ENCODE peak calls at places on chromosomes 2 and 18, in ten cellular contexts. One of them, this sample, is unnamed.

GRCh38 chr2:28974252-28974651 is 6.8 kb upstream of the TOGARAM2 start:
- DNase-seq in upper lobe of right lung: no peak
- DNase-seq in right cardiac atrium: no peak
- DNase-seq in tibial artery: no peak
- DNase-seq in CD8-positive, alpha-beta T cell: no peak
- DNase-seq in DND-41: no peak
- DNase-seq in astrocyte: no peak
- DNase-seq in NT2/D1: no peak
- DNase-seq in right lobe of liver: no peak
- DNase-seq in neuronal stem cell: no peak
- DNase-seq in this sample: no peak

GRCh38 chr2:15657759-15658158 is 66.1 kb downstream of the DDX1 start:
- DNase-seq in upper lobe of right lung: no peak
- DNase-seq in right cardiac atrium: no peak
- DNase-seq in tibial artery: no peak
- DNase-seq in CD8-positive, alpha-beta T cell: no peak
- DNase-seq in DND-41: no peak
- DNase-seq in astrocyte: no peak
- DNase-seq in NT2/D1: no peak
- DNase-seq in right lobe of liver: no peak
- DNase-seq in neuronal stem cell: no peak
- DNase-seq in this sample: no peak

GRCh38 chr18:61666876-61667590 is 225.8 kb downstream of the RNF152 start:
- DNase-seq in upper lobe of right lung: no peak
- DNase-seq in right cardiac atrium: no peak
- DNase-seq in tibial artery: no peak
- DNase-seq in CD8-positive, alpha-beta T cell: no peak
- DNase-seq in DND-41: no peak
- DNase-seq in astrocyte: no peak
- DNase-seq in NT2/D1: peak; percentile 15
- DNase-seq in right lobe of liver: no peak
- DNase-seq in neuronal stem cell: no peak
- DNase-seq in this sample: no peak

GRCh38 chr18:52907522-52907921 is 567.5 kb downstream of the DCC start:
- DNase-seq in upper lobe of right lung: no peak
- DNase-seq in right cardiac atrium: no peak
- DNase-seq in tibial artery: no peak
- DNase-seq in CD8-positive, alpha-beta T cell: no peak
- DNase-seq in DND-41: no peak
- DNase-seq in astrocyte: no peak
- DNase-seq in NT2/D1: peak; percentile 9
- DNase-seq in right lobe of liver: no peak
- DNase-seq in neuronal stem cell: no peak
- DNase-seq in this sample: no peak

GRCh38 chr2:26281226-26281625 is 36.5 kb downstream of the HADHB start:
- DNase-seq in upper lobe of right lung: no peak
- DNase-seq in right cardiac atrium: no peak
- DNase-seq in tibial artery: no peak
- DNase-seq in CD8-positive, alpha-beta T cell: no peak
- DNase-seq in DND-41: no peak
- DNase-seq in astrocyte: no peak
- DNase-seq in NT2/D1: no peak
- DNase-seq in right lobe of liver: no peak
- DNase-seq in neuronal stem cell: no peak
- DNase-seq in this sample: no peak

GRCh38 chr2:32627441-32627900 is 379 bp upstream of the TTC27 start:
- DNase-seq in upper lobe of right lung: no peak
- DNase-seq in right cardiac atrium: peak; percentile 69
- DNase-seq in tibial artery: peak; percentile 38
- DNase-seq in CD8-positive, alpha-beta T cell: no peak
- DNase-seq in DND-41: no peak
- DNase-seq in astrocyte: peak; percentile 59
- DNase-seq in NT2/D1: peak; percentile 48
- DNase-seq in right lobe of liver: no peak
- DNase-seq in neuronal stem cell: peak; percentile 29
- DNase-seq in this sample: peak; percentile 76

GRCh38 chr2:195575879-195576391 is 81.1 kb upstream of the SLC39A10 start:
- DNase-seq in upper lobe of right lung: no peak
- DNase-seq in right cardiac atrium: no peak
- DNase-seq in tibial artery: no peak
- DNase-seq in CD8-positive, alpha-beta T cell: no peak
- DNase-seq in DND-41: peak; percentile 87
- DNase-seq in astrocyte: peak; percentile 87
- DNase-seq in NT2/D1: no peak
- DNase-seq in right lobe of liver: no peak
- DNase-seq in neuronal stem cell: no peak
- DNase-seq in this sample: no peak

GRCh38 chr2:74050153-74050552 is 65.4 kb downstream of the TET3 start:
- DNase-seq in upper lobe of right lung: no peak
- DNase-seq in right cardiac atrium: no peak
- DNase-seq in tibial artery: no peak
- DNase-seq in CD8-positive, alpha-beta T cell: no peak
- DNase-seq in DND-41: no peak
- DNase-seq in astrocyte: no peak
- DNase-seq in NT2/D1: no peak
- DNase-seq in right lobe of liver: no peak
- DNase-seq in neuronal stem cell: no peak
- DNase-seq in this sample: no peak

GRCh38 chr2:11446733-11447248 is 19.2 kb downstream of the E2F6 start:
- DNase-seq in upper lobe of right lung: no peak
- DNase-seq in right cardiac atrium: peak; percentile 53
- DNase-seq in tibial artery: peak; percentile 35
- DNase-seq in CD8-positive, alpha-beta T cell: peak; percentile 10
- DNase-seq in DND-41: peak; percentile 45
- DNase-seq in astrocyte: peak; percentile 17
- DNase-seq in NT2/D1: peak; percentile 71
- DNase-seq in right lobe of liver: peak; percentile 49
- DNase-seq in neuronal stem cell: peak; percentile 84
- DNase-seq in this sample: peak; percentile 63

GRCh38 chr18:48939368-48940097 is 11.2 kb downstream of the SMAD7 start:
- DNase-seq in upper lobe of right lung: peak; percentile 75
- DNase-seq in right cardiac atrium: peak; percentile 89
- DNase-seq in tibial artery: no peak
- DNase-seq in CD8-positive, alpha-beta T cell: no peak
- DNase-seq in DND-41: no peak
- DNase-seq in astrocyte: peak; percentile 65
- DNase-seq in NT2/D1: no peak
- DNase-seq in right lobe of liver: no peak
- DNase-seq in neuronal stem cell: no peak
- DNase-seq in this sample: no peak

GRCh38 chr18:48940854-48941531 is 9.8 kb downstream of the SMAD7 start:
- DNase-seq in upper lobe of right lung: peak; percentile 71
- DNase-seq in right cardiac atrium: peak; percentile 69
- DNase-seq in tibial artery: no peak
- DNase-seq in CD8-positive, alpha-beta T cell: peak; percentile 82
- DNase-seq in DND-41: peak; percentile 96
- DNase-seq in astrocyte: no peak
- DNase-seq in NT2/D1: no peak
- DNase-seq in right lobe of liver: no peak
- DNase-seq in neuronal stem cell: no peak
- DNase-seq in this sample: no peak

GRCh38 chr18:48938827-48939367 is 11.9 kb downstream of the SMAD7 start:
- DNase-seq in upper lobe of right lung: peak; percentile 39
- DNase-seq in right cardiac atrium: no peak
- DNase-seq in tibial artery: no peak
- DNase-seq in CD8-positive, alpha-beta T cell: no peak
- DNase-seq in DND-41: no peak
- DNase-seq in astrocyte: peak; percentile 52
- DNase-seq in NT2/D1: no peak
- DNase-seq in right lobe of liver: no peak
- DNase-seq in neuronal stem cell: no peak
- DNase-seq in this sample: no peak

GRCh38 chr18:48935433-48935774 is 15.4 kb downstream of the SMAD7 start:
- DNase-seq in upper lobe of right lung: no peak
- DNase-seq in right cardiac atrium: no peak
- DNase-seq in tibial artery: no peak
- DNase-seq in CD8-positive, alpha-beta T cell: no peak
- DNase-seq in DND-41: no peak
- DNase-seq in astrocyte: no peak
- DNase-seq in NT2/D1: no peak
- DNase-seq in right lobe of liver: no peak
- DNase-seq in neuronal stem cell: no peak
- DNase-seq in this sample: no peak

GRCh38 chr18:48937869-48938750 is 12.7 kb downstream of the SMAD7 start:
- DNase-seq in upper lobe of right lung: peak; percentile 36
- DNase-seq in right cardiac atrium: no peak
- DNase-seq in tibial artery: no peak
- DNase-seq in CD8-positive, alpha-beta T cell: no peak
- DNase-seq in DND-41: no peak
- DNase-seq in astrocyte: no peak
- DNase-seq in NT2/D1: no peak
- DNase-seq in right lobe of liver: no peak
- DNase-seq in neuronal stem cell: no peak
- DNase-seq in this sample: no peak
- H3K4me1 ChIP-seq in upper lobe of right lung: peaks cover 93% of the 10 kb centered on the region
- H3K4me1 ChIP-seq in right cardiac atrium: peaks cover 49% of the 10 kb centered on the region
- H3K4me1 ChIP-seq in tibial artery: peaks cover 100% of the 10 kb centered on the region
- H3K4me1 ChIP-seq in CD8-positive, alpha-beta T cell: peaks cover 77% of the 10 kb centered on the region
- H3K4me1 ChIP-seq in DND-41: peaks cover 70% of the 10 kb centered on the region
- H3K4me1 ChIP-seq in astrocyte: peaks cover 87% of the 10 kb centered on the region
- H3K4me1 ChIP-seq in NT2/D1: peaks cover 29% of the 10 kb centered on the region
- H3K4me1 ChIP-seq in right lobe of liver: no peaks in the 10 kb centered on the region
- H3K4me1 ChIP-seq in neuronal stem cell: peaks cover 34% of the 10 kb centered on the region
- H3K4me1 ChIP-seq in this sample: peaks cover 95% of the 10 kb centered on the region

GRCh38 chr18:55585050-55585449 is 2.9 kb downstream of the TCF4 start:
- DNase-seq in upper lobe of right lung: no peak
- DNase-seq in right cardiac atrium: no peak
- DNase-seq in tibial artery: no peak
- DNase-seq in CD8-positive, alpha-beta T cell: no peak
- DNase-seq in DND-41: no peak
- DNase-seq in astrocyte: no peak
- DNase-seq in NT2/D1: no peak
- DNase-seq in right lobe of liver: no peak
- DNase-seq in neuronal stem cell: no peak
- DNase-seq in this sample: no peak

GRCh38 chr18:55587341-55588000 is 521 bp downstream of the TCF4 start:
- DNase-seq in upper lobe of right lung: no peak
- DNase-seq in right cardiac atrium: peak; percentile 48
- DNase-seq in tibial artery: no peak
- DNase-seq in CD8-positive, alpha-beta T cell: no peak
- DNase-seq in DND-41: peak; percentile 57
- DNase-seq in astrocyte: peak; percentile 41
- DNase-seq in NT2/D1: no peak
- DNase-seq in right lobe of liver: peak; percentile 45
- DNase-seq in neuronal stem cell: no peak
- DNase-seq in this sample: no peak

GRCh38 chr18:55588001-55588875 is at the start of gene TCF4:
- DNase-seq in upper lobe of right lung: peak; percentile 75
- DNase-seq in right cardiac atrium: peak; percentile 86
- DNase-seq in tibial artery: peak; percentile 51
- DNase-seq in CD8-positive, alpha-beta T cell: no peak
- DNase-seq in DND-41: peak; percentile 71
- DNase-seq in astrocyte: peak; percentile 47
- DNase-seq in NT2/D1: peak; percentile 27
- DNase-seq in right lobe of liver: peak; percentile 61
- DNase-seq in neuronal stem cell: peak; percentile 67
- DNase-seq in this sample: peak; percentile 80

GRCh38 chr18:55585586-55586521 is 2.1 kb downstream of the TCF4 start:
- DNase-seq in upper lobe of right lung: no peak
- DNase-seq in right cardiac atrium: peak; percentile 50
- DNase-seq in tibial artery: no peak
- DNase-seq in CD8-positive, alpha-beta T cell: no peak
- DNase-seq in DND-41: no peak
- DNase-seq in astrocyte: peak; percentile 60
- DNase-seq in NT2/D1: no peak
- DNase-seq in right lobe of liver: no peak
- DNase-seq in neuronal stem cell: no peak
- DNase-seq in this sample: no peak

GRCh38 chr18:55586841-55587240 is 1.2 kb downstream of the TCF4 start:
- DNase-seq in upper lobe of right lung: no peak
- DNase-seq in right cardiac atrium: no peak
- DNase-seq in tibial artery: no peak
- DNase-seq in CD8-positive, alpha-beta T cell: no peak
- DNase-seq in DND-41: no peak
- DNase-seq in astrocyte: peak; percentile 67
- DNase-seq in NT2/D1: no peak
- DNase-seq in right lobe of liver: no peak
- DNase-seq in neuronal stem cell: no peak
- DNase-seq in this sample: no peak
- H3K4me1 ChIP-seq in upper lobe of right lung: no peaks in the 10 kb centered on the region
- H3K4me1 ChIP-seq in right cardiac atrium: peaks cover 2% of the 10 kb centered on the region
- H3K4me1 ChIP-seq in tibial artery: peaks cover 14% of the 10 kb centered on the region
- H3K4me1 ChIP-seq in CD8-positive, alpha-beta T cell: peaks cover 7% of the 10 kb centered on the region
- H3K4me1 ChIP-seq in DND-41: peaks cover 32% of the 10 kb centered on the region
- H3K4me1 ChIP-seq in astrocyte: peaks cover 5% of the 10 kb centered on the region
- H3K4me1 ChIP-seq in NT2/D1: peaks cover 5% of the 10 kb centered on the region
- H3K4me1 ChIP-seq in right lobe of liver: no peaks in the 10 kb centered on the region
- H3K4me1 ChIP-seq in neuronal stem cell: peaks cover 3% of the 10 kb centered on the region
- H3K4me1 ChIP-seq in this sample: no peaks in the 10 kb centered on the region

GRCh38 chr18:22271030-22271429 is 101.6 kb downstream of the GATA6 start:
- DNase-seq in upper lobe of right lung: no peak
- DNase-seq in right cardiac atrium: no peak
- DNase-seq in tibial artery: no peak
- DNase-seq in CD8-positive, alpha-beta T cell: no peak
- DNase-seq in DND-41: no peak
- DNase-seq in astrocyte: no peak
- DNase-seq in NT2/D1: no peak
- DNase-seq in right lobe of liver: no peak
- DNase-seq in neuronal stem cell: no peak
- DNase-seq in this sample: no peak

GRCh38 chr18:22267697-22268096 is 98.3 kb downstream of the GATA6 start:
- DNase-seq in upper lobe of right lung: no peak
- DNase-seq in right cardiac atrium: peak; percentile 87
- DNase-seq in tibial artery: no peak
- DNase-seq in CD8-positive, alpha-beta T cell: no peak
- DNase-seq in DND-41: no peak
- DNase-seq in astrocyte: no peak
- DNase-seq in NT2/D1: no peak
- DNase-seq in right lobe of liver: no peak
- DNase-seq in neuronal stem cell: no peak
- DNase-seq in this sample: no peak

GRCh38 chr18:22265838-22266237 is 96.4 kb downstream of the GATA6 start:
- DNase-seq in upper lobe of right lung: no peak
- DNase-seq in right cardiac atrium: peak; percentile 49
- DNase-seq in tibial artery: no peak
- DNase-seq in CD8-positive, alpha-beta T cell: no peak
- DNase-seq in DND-41: no peak
- DNase-seq in astrocyte: no peak
- DNase-seq in NT2/D1: no peak
- DNase-seq in right lobe of liver: no peak
- DNase-seq in neuronal stem cell: no peak
- DNase-seq in this sample: no peak

GRCh38 chr18:22268641-22269128 is 99.3 kb downstream of the GATA6 start:
- DNase-seq in upper lobe of right lung: no peak
- DNase-seq in right cardiac atrium: no peak
- DNase-seq in tibial artery: no peak
- DNase-seq in CD8-positive, alpha-beta T cell: no peak
- DNase-seq in DND-41: no peak
- DNase-seq in astrocyte: no peak
- DNase-seq in NT2/D1: no peak
- DNase-seq in right lobe of liver: no peak
- DNase-seq in neuronal stem cell: no peak
- DNase-seq in this sample: no peak

GRCh38 chr18:22267225-22267624 is 97.8 kb downstream of the GATA6 start:
- DNase-seq in upper lobe of right lung: no peak
- DNase-seq in right cardiac atrium: peak; percentile 42
- DNase-seq in tibial artery: no peak
- DNase-seq in CD8-positive, alpha-beta T cell: no peak
- DNase-seq in DND-41: no peak
- DNase-seq in astrocyte: no peak
- DNase-seq in NT2/D1: no peak
- DNase-seq in right lobe of liver: no peak
- DNase-seq in neuronal stem cell: no peak
- DNase-seq in this sample: no peak
- H3K4me1 ChIP-seq in upper lobe of right lung: no peaks in the 10 kb centered on the region
- H3K4me1 ChIP-seq in right cardiac atrium: peaks cover 4% of the 10 kb centered on the region
- H3K4me1 ChIP-seq in tibial artery: no peaks in the 10 kb centered on the region
- H3K4me1 ChIP-seq in CD8-positive, alpha-beta T cell: no peaks in the 10 kb centered on the region
- H3K4me1 ChIP-seq in DND-41: no peaks in the 10 kb centered on the region
- H3K4me1 ChIP-seq in astrocyte: no peaks in the 10 kb centered on the region
- H3K4me1 ChIP-seq in NT2/D1: no peaks in the 10 kb centered on the region
- H3K4me1 ChIP-seq in right lobe of liver: no peaks in the 10 kb centered on the region
- H3K4me1 ChIP-seq in neuronal stem cell: no peaks in the 10 kb centered on the region
- H3K4me1 ChIP-seq in this sample: no peaks in the 10 kb centered on the region

GRCh38 chr18:23616258-23616657 is 30.0 kb upstream of the NPC1 start:
- DNase-seq in upper lobe of right lung: no peak
- DNase-seq in right cardiac atrium: no peak
- DNase-seq in tibial artery: no peak
- DNase-seq in CD8-positive, alpha-beta T cell: no peak
- DNase-seq in DND-41: no peak
- DNase-seq in astrocyte: no peak
- DNase-seq in NT2/D1: no peak
- DNase-seq in right lobe of liver: no peak
- DNase-seq in neuronal stem cell: no peak
- DNase-seq in this sample: no peak
- H3K4me1 ChIP-seq in upper lobe of right lung: peaks cover 25% of the 10 kb centered on the region
- H3K4me1 ChIP-seq in right cardiac atrium: no peaks in the 10 kb centered on the region
- H3K4me1 ChIP-seq in tibial artery: peaks cover 11% of the 10 kb centered on the region
- H3K4me1 ChIP-seq in CD8-positive, alpha-beta T cell: no peaks in the 10 kb centered on the region
- H3K4me1 ChIP-seq in DND-41: no peaks in the 10 kb centered on the region
- H3K4me1 ChIP-seq in astrocyte: peaks cover 7% of the 10 kb centered on the region
- H3K4me1 ChIP-seq in NT2/D1: no peaks in the 10 kb centered on the region
- H3K4me1 ChIP-seq in right lobe of liver: no peaks in the 10 kb centered on the region
- H3K4me1 ChIP-seq in neuronal stem cell: peaks cover 3% of the 10 kb centered on the region
- H3K4me1 ChIP-seq in this sample: no peaks in the 10 kb centered on the region